ENCODE peak calls at places on chromosomes 3 and 15, in four cellular contexts. M is GM04504, U is fibroblast of lung, N is nephron progenitor cell. R is an unnamed sample.

GRCh38 chr15:63843901-63844317 is 10.2 kb upstream of the HERC1 start:
- DNase-seq in M (no peak), U (no peak), N (no peak), R (peak)

GRCh38 chr3:83002869-83003445 is 1241.5 kb upstream of the GBE1 start:
- DNase-seq in M (no peak), U (no peak), N (no peak), R (no peak)

GRCh38 chr3:168865022-168865551 is 769.4 kb upstream of the GOLIM4 start:
- DNase-seq in M (no peak), U (peak), N (peak), R (peak)

GRCh38 chr15:85702321-85703230 is 92.1 kb downstream of the KLHL25 start:
- DNase-seq in M (no peak), U (peak), N (no peak), R (no peak)

GRCh38 chr3:15475161-15475560 is 46.3 kb downstream of the COLQ start:
- DNase-seq in M (no peak), U (no peak), N (no peak), R (no peak)

GRCh38 chr3:9342696-9343095 is 20.2 kb upstream of the THUMPD3 start:
- DNase-seq in M (peak), U (no peak), N (no peak), R (no peak)

GRCh38 chr3:78765671-78766485 is 1001.9 kb downstream of the ROBO1 start:
- DNase-seq in M (peak), U (peak), N (no peak), R (no peak)

GRCh38 chr15:90264649-90265048 is 823 bp upstream of the NGRN start:
- DNase-seq in M (no peak), U (no peak), N (no peak), R (no peak)

GRCh38 chr15:69983696-69984265 is 113.9 kb downstream of the TLE3 start:
- DNase-seq in M (no peak), U (no peak), N (no peak), R (no peak)

GRCh38 chr15:70259030-70259424 is 161.3 kb upstream of the TLE3 start:
- DNase-seq in M (no peak), U (peak), N (peak), R (no peak)

GRCh38 chr3:79846148-79846933 is 78.5 kb upstream of the ROBO1 start:
- DNase-seq in M (no peak), U (no peak), N (peak), R (no peak)

GRCh38 chr3:105444725-105445124 is 78.0 kb downstream of the ALCAM start:
- DNase-seq in M (no peak), U (no peak), N (no peak), R (no peak)

GRCh38 chr3:46725663-46726314 is 8.1 kb upstream of the PRSS50 start:
- DNase-seq in M (no peak), U (no peak), N (no peak), R (no peak)

GRCh38 chr3:194215392-194215791 is 79.4 kb downstream of the HES1 start:
- DNase-seq in M (no peak), U (no peak), N (no peak), R (no peak)

GRCh38 chr3:112136959-112137693 is 4.1 kb upstream of the GCSAM start:
- DNase-seq in M (no peak), U (peak), N (peak), R (no peak)

GRCh38 chr15:42992626-42993025 is 72.0 kb upstream of the TTBK2 start:
- DNase-seq in M (no peak), U (no peak), N (no peak), R (no peak)

GRCh38 chr3:39809181-39809994 is at the start of gene MYRIP:
- DNase-seq in M (no peak), U (no peak), N (peak), R (no peak)

GRCh38 chr3:117184574-117184973 is 475.0 kb downstream of the TUSC7 start:
- DNase-seq in M (no peak), U (no peak), N (no peak), R (peak)

GRCh38 chr3:79491029-79491634 is 276.7 kb downstream of the ROBO1 start:
- DNase-seq in M (no peak), U (peak), N (no peak), R (no peak)

GRCh38 chr15:40258544-40258943 is 19.7 kb downstream of the PAK6 start:
- DNase-seq in M (no peak), U (no peak), N (no peak), R (no peak)

GRCh38 chr15:74763416-74763815 is 14.8 kb downstream of the CYP1A2 start:
- DNase-seq in M (no peak), U (no peak), N (no peak), R (no peak)

GRCh38 chr3:152389316-152389934 is 120.7 kb downstream of the MBNL1 start:
- DNase-seq in M (no peak), U (no peak), N (no peak), R (no peak)

GRCh38 chr3:38658886-38659285 is 9.4 kb upstream of the SCN5A start:
- DNase-seq in M (no peak), U (no peak), N (no peak), R (no peak)

GRCh38 chr3:133676336-133677118 is 14.8 kb upstream of the TOPBP1 start:
- DNase-seq in M (no peak), U (no peak), N (no peak), R (no peak)

GRCh38 chr3:103494512-103494911 is 1059.7 kb downstream of the ZPLD1 start:
- DNase-seq in M (no peak), U (no peak), N (no peak), R (no peak)